ENCODE peak calls at places on chromosomes 13 and 19, in nine cellular contexts. C is transverse colon; L is CD8-positive, alpha-beta T cell; B is uterus; V is heart right ventricle; S is A673; M is sigmoid colon; D is choroid plexus epithelial cell; Q is thoracic aorta. E is an unnamed sample.

GRCh38 chr19:47226426-47227346 is 4.3 kb downstream of the BBC3 start:
- DNase-seq in B (peak; percentile 82), Q (peak; percentile 39), C (peak; percentile 90), D (peak; percentile 74), M (peak; percentile 94), V (peak; percentile 90), L (peak; percentile 69), S (no peak), E (peak; percentile 49)

GRCh38 chr13:62085832-62086231 is 670.2 kb upstream of the PCDH20 start:
- DNase-seq in Q (no peak), V (no peak), S (no peak), M (no peak), L (no peak), C (no peak), B (no peak), D (no peak), E (no peak)

GRCh38 chr13:111977184-111977516 is 89.8 kb upstream of the SOX1 start:
- DNase-seq in B (no peak), Q (no peak), S (no peak), L (no peak), C (no peak), D (no peak), V (no peak), M (no peak), E (no peak)

GRCh38 chr13:37138169-37138568 is 32.7 kb upstream of the CSNK1A1L start:
- DNase-seq in D (peak; percentile 73), V (no peak), B (no peak), Q (no peak), L (no peak), M (no peak), C (no peak), S (peak; percentile 61), E (no peak)

GRCh38 chr19:3387645-3388589 is 21.5 kb downstream of the NFIC start:
- DNase-seq in D (no peak), L (no peak), Q (no peak), V (peak; percentile 79), M (peak; percentile 96), B (peak; percentile 77), S (peak; percentile 89), C (peak; percentile 89), E (peak; percentile 53)

GRCh38 chr13:58630794-58631193 is 999.2 kb downstream of the PCDH17 start:
- DNase-seq in B (no peak), M (no peak), D (no peak), Q (no peak), L (no peak), C (no peak), S (no peak), V (no peak), E (no peak)

GRCh38 chr19:996051-996838 is 4.0 kb upstream of the GRIN3B start:
- DNase-seq in V (no peak), D (peak; percentile 54), Q (no peak), S (peak; percentile 70), B (peak; percentile 43), L (peak; percentile 84), C (peak; percentile 75), M (no peak), E (peak; percentile 45)

GRCh38 chr19:21084343-21084742 is 2.3 kb downstream of the ZNF714 start:
- DNase-seq in D (peak; percentile 66), L (no peak), V (no peak), M (no peak), S (peak; percentile 46), Q (no peak), B (no peak), C (no peak), E (peak; percentile 29)

GRCh38 chr13:114173753-114174152 is 5.3 kb upstream of the CFAP97D2 start:
- DNase-seq in D (no peak), Q (no peak), C (no peak), V (no peak), L (no peak), S (peak; percentile 60), M (no peak), B (no peak), E (no peak)

GRCh38 chr13:41463823-41464602 is 6.7 kb downstream of the RGCC start:
- DNase-seq in S (no peak), L (no peak), B (no peak), C (peak; percentile 20), M (no peak), Q (no peak), D (no peak), V (no peak), E (no peak)

GRCh38 chr13:46267166-46267565 is 55.4 kb downstream of the LRRC63 start:
- DNase-seq in M (no peak), D (no peak), L (no peak), S (no peak), B (no peak), V (no peak), C (no peak), Q (no peak), E (no peak)

GRCh38 chr13:68923995-68924394 is 1183.6 kb upstream of the ATXN8OS start:
- DNase-seq in M (no peak), C (no peak), D (no peak), S (no peak), Q (no peak), B (no peak), L (no peak), V (no peak), E (no peak)

GRCh38 chr13:68927387-68928026 is 1180.1 kb upstream of the ATXN8OS start:
- DNase-seq in B (no peak), L (no peak), V (no peak), D (peak; percentile 11), S (peak; percentile 10), C (peak; percentile 6), M (no peak), Q (no peak), E (peak; percentile 44)

GRCh38 chr13:68929055-68929454 is 1178.6 kb upstream of the ATXN8OS start:
- DNase-seq in C (no peak), M (no peak), L (no peak), D (no peak), S (no peak), B (no peak), V (no peak), Q (no peak), E (no peak)
- TF ChIP-seq CTCF in C (no peak), M (no peak), L (no peak), D (no peak), S (no peak), B (no peak), V (no peak), Q (no peak), E (no peak)

GRCh38 chr13:35179494-35179893 is 237.4 kb downstream of the NBEA start:
- DNase-seq in D (peak; percentile 11), M (no peak), C (no peak), B (no peak), V (no peak), S (peak; percentile 37), Q (no peak), L (no peak), E (no peak)

DNA sequence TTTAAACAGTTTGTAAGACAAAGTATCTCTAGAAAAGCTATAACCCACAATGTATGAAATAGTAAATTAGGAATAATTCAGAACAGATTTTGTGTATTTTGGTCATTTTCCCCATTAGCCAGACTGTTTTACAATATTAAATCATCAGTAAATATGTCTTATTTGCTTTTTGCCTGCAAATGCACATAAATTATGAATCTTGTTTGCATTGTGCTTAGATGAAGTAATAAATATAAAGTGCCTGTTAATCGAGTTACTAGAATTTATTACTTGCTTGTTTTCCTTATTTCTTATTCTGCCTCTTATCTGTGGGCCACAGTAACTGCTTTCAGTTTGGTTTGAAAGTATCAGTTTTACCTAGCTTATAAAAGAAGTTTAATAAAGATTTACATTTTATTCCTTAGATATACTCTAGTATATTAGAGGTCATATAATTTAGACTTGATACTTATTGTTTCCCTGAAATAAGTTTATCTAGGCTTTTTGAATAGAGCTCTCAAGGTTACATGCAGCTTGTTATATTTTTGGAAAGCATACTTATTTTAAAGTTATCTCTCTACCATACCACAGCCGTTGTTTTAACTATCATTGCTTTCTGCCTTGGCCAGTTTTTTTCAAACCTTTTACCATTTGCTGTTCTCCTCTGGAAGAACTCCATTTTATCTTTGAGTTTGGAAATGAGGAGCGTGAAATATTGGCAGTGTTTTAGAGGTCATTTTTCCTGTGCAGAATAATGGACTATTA is 238.0 kb downstream of the NBEA start:
- DNase-seq in D (no peak), Q (no peak), M (no peak), B (no peak), C (no peak), V (no peak), L (no peak), S (no peak), E (no peak)
- H3K4me3 ChIP-seq in D (no peak overlapping the region), Q (no peak overlapping the region), M (no peak overlapping the region), B (no peak overlapping the region), C (no peak overlapping the region), V (no peak overlapping the region), L (no peak overlapping the region), S (no peak overlapping the region), E (no peak overlapping the region)

DNA sequence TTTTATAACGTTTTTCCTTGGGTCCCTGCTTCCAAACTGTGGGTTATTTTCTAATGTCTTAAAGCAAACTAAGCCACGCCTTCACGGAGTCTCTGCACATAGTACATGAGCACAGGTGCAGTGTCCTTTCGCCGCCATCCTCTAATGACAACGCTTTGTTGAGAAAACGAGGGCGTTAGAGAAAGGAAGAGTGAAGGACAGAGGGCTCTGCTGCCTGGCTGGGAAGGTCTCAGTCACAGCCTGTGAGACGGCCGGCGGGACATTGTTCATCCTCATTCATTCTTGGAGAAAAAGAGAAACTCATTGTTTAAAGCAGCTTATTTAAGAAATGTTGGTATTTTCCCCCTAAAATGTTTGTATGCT is 9.5 kb downstream of the IL17D start:
- DNase-seq in Q (no peak), D (no peak), L (no peak), M (no peak), V (no peak), S (no peak), C (no peak), B (no peak), E (peak; percentile 20)
- TF ChIP-seq CTCF in Q (no peak), D (no peak), L (no peak), M (no peak), V (no peak), S (no peak), C (no peak), B (no peak), E (no peak)

GRCh38 chr19:5987077-5987818 is 9.3 kb upstream of the RANBP3 start:
- DNase-seq in M (peak; percentile 89), L (peak; percentile 85), S (peak; percentile 83), B (peak; percentile 85), D (peak; percentile 90), C (peak; percentile 88), Q (no peak), V (peak; percentile 83), E (peak; percentile 75)
- H3K4me3 ChIP-seq in M (peak overlapping the region; percentile 41), L (peak overlapping the region; percentile 36), S (peak overlapping the region; percentile 34), B (peak overlapping the region; percentile 17), D (peak overlapping the region; percentile 41), C (peak overlapping the region; percentile 18), Q (peak overlapping the region; percentile 70), V (peak overlapping the region; percentile 52), E (peak overlapping the region; percentile 9)

GRCh38 chr13:71477735-71478134 is 389.3 kb downstream of the DACH1 start:
- DNase-seq in L (no peak), B (no peak), Q (no peak), V (no peak), M (no peak), S (peak; percentile 19), D (peak; percentile 23), C (no peak), E (peak; percentile 3)
- TF ChIP-seq CTCF in L (no peak), B (no peak), Q (no peak), V (peak; percentile 23), M (no peak), S (peak; percentile 71), D (peak; percentile 56), C (no peak), E (peak; percentile 45)